ENCODE peak calls at places on chromosomes 2 and 18, in six cellular contexts. E, N, T, P, W and R are unnamed samples. For H3K36me3, the result is how much of the 10 kb centered on the place peaks cover.

GRCh38 chr2:215027775-215028174 is 110.7 kb downstream of the ABCA12 start:
- DNase-seq in E (no peak), N (no peak), T (no peak), P (no peak), W (no peak), R (no peak)

GRCh38 chr2:529425-529824 is 147.8 kb downstream of the TMEM18 start:
- DNase-seq in E (peak), N (peak), T (no peak), P (peak), W (no peak), R (no peak)

GRCh38 chr2:218962859-218963492 is 3.5 kb downstream of the CDK5R2 start:
- DNase-seq in E (peak), N (peak), T (no peak), P (no peak), W (peak), R (no peak)

GRCh38 chr18:44897445-44898215 is 216.9 kb downstream of the SETBP1 start:
- DNase-seq in E (no peak), N (no peak), T (no peak), P (no peak), W (no peak), R (no peak)

GRCh38 chr2:135839713-135840112 is 2.7 kb upstream of the LCT start:
- DNase-seq in E (no peak), N (peak), T (no peak), P (no peak), W (no peak), R (peak)

GRCh38 chr2:120826716-120827410 is 91.2 kb downstream of the GLI2 start:
- DNase-seq in E (no peak), N (no peak), T (peak), P (no peak), W (no peak), R (no peak)

GRCh38 chr2:109545828-109546713 is 67.7 kb downstream of the SEPTIN10 start:
- DNase-seq in E (peak), N (peak), T (peak), P (no peak), W (peak), R (no peak)

GRCh38 chr2:188399159-188399558 is 107.5 kb downstream of the GULP1 start:
- DNase-seq in E (no peak), N (peak), T (no peak), P (no peak), W (no peak), R (no peak)

GRCh38 chr2:36769106-36769505 is 72.6 kb downstream of the VIT start:
- DNase-seq in E (no peak), N (no peak), T (no peak), P (no peak), W (no peak), R (no peak)

GRCh38 chr2:47554311-47554905 is 151.5 kb downstream of the MSH2 start:
- DNase-seq in E (no peak), N (no peak), T (peak), P (no peak), W (no peak), R (no peak)

DNA sequence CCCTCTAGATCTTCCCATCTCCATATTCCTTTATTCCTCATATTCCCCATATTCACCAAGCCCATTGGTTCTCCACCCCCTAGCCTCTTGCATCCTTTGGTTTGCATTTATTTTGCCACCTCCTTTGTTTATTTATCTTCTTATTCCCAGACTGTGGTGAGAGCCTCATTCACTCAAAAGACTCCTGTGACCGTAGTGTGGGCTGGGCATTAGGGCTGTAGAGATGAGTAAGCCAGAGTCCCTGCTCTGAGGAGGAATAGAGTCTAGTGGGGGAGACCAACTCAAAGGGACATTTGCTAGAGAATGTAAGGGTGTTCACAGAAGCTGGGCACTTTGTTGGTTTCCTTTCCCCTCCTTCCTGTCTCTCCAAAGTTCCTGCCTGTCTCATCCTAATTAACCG is 8.3 kb downstream of the ATG16L1 start:
- DNase-seq in E (no peak), N (no peak), T (no peak), P (no peak), W (no peak), R (no peak)
- H3K36me3 ChIP-seq in E (half or more), N (under half), T (under half), P (under half), W (under half), R (under half)

GRCh38 chr2:28716265-28716865 is 35.3 kb upstream of the PPP1CB start:
- DNase-seq in E (peak), N (peak), T (peak), P (peak), W (no peak), R (peak)
- TF ChIP-seq CTCF in E (no peak), N (no peak), T (no peak), P (no peak), W (no peak), R (no peak)

GRCh38 chr18:12318857-12319256 is 10.8 kb downstream of the TUBB6 start:
- DNase-seq in E (no peak), N (no peak), T (no peak), P (no peak), W (no peak), R (no peak)

GRCh38 chr18:12317664-12318333 is 9.8 kb downstream of the TUBB6 start:
- DNase-seq in E (no peak), N (peak), T (no peak), P (no peak), W (no peak), R (peak)

GRCh38 chr18:12318334-12318697 is 10.3 kb downstream of the TUBB6 start:
- DNase-seq in E (no peak), N (no peak), T (peak), P (no peak), W (no peak), R (no peak)

GRCh38 chr18:12324991-12325725 is 17.1 kb downstream of the TUBB6 start:
- DNase-seq in E (no peak), N (no peak), T (peak), P (no peak), W (no peak), R (no peak)

DNA sequence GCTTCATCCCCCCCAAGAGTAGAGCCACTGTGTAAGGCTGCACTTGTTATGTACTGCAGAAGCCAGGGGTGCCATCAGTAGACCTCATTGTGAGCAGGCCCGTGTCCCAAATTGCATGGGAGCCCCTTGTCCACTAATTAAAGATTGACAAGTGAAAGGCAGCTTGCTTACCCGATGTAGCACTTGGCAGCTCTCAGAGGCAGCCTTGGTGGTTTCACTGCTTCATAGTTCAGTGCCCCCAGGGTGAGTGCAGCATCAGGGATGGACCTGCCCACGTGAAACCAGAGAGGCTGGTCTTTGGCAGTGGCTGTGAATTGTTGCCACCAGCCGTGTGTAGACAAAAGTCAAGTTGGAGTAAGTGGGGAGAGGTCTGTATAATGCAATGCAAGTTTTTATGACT is 13.3 kb downstream of the TUBB6 start:
- DNase-seq in E (no peak), N (no peak), T (peak), P (no peak), W (no peak), R (no peak)
- H3K36me3 ChIP-seq in E (under half), N (half or more), T (under half), P (under half), W (under half), R (under half)

GRCh38 chr18:54946149-54946581 is 13.1 kb downstream of the CCDC68 start:
- DNase-seq in E (no peak), N (peak), T (no peak), P (no peak), W (no peak), R (no peak)
- TF ChIP-seq CTCF in E (no peak), N (no peak), T (no peak), P (no peak), W (no peak), R (no peak)

DNA sequence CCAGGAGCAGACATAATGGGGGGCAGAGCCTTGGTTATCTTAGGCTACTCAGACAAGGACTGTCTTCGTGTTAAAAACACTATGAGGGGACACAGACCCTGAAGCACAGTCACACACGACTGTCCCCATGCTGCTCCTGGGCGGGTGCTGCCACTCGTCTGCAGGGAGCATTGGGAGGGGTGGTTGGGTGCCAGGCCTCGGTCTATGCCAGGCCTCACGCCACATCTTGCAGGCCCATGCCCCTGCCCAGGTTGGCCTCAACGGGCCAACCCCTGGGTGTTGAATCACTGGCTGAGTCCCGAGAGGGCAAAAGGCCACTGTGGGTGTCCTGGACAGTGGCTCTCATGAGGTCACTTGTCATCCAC is 97.9 kb downstream of the USP40 start:
- DNase-seq in E (no peak), N (no peak), T (no peak), P (no peak), W (no peak), R (no peak)
- H3K36me3 ChIP-seq in E (under half), N (under half), T (under half), P (under half), W (half or more), R (under half)

GRCh38 chr18:37836071-37836470 is 270.5 kb upstream of the CELF4 start:
- DNase-seq in E (no peak), N (no peak), T (no peak), P (no peak), W (no peak), R (no peak)
- TF ChIP-seq CTCF in E (no peak), N (no peak), T (no peak), P (no peak), W (no peak), R (no peak)

GRCh38 chr2:150060341-150060740 is 427.1 kb downstream of the RND3 start:
- DNase-seq in E (no peak), N (no peak), T (no peak), P (no peak), W (no peak), R (no peak)
- H3K36me3 ChIP-seq in E (under half), N (under half), T (under half), P (under half), W (under half), R (under half)

GRCh38 chr2:39851691-39852110 is 72.6 kb upstream of the THUMPD2 start:
- DNase-seq in E (no peak), N (no peak), T (no peak), P (no peak), W (no peak), R (peak)
- TF ChIP-seq CTCF in E (no peak), N (no peak), T (no peak), P (peak), W (no peak), R (no peak)

DNA sequence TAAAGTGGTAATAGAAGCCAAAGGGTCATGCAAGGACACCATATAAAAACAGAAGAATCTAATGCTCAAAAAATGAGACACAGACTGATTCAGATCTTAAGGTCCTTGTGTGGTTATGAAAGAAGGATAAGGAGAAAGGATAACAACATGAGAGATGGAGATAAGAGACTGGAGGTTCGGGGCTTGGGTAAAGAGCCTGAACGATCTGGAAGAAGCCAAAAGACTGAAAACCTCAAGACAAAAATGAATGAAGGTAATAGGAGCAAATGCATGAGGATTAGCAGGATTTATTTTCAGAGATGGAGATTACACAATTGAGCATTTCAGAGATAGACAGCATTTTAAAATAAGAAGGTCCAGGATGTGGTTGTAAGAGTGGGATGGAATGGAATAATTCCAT is 26.1 kb downstream of the STK17B start:
- DNase-seq in E (no peak), N (no peak), T (no peak), P (no peak), W (no peak), R (no peak)
- H3K36me3 ChIP-seq in E (under half), N (under half), T (under half), P (under half), W (half or more), R (under half)